ENCODE peak calls at places on chromosomes 1 and 21, in six cellular contexts. One of them, this sample, is unnamed.

GRCh38 chr21:31656199-31657095 is 3.0 kb upstream of the SOD1 start:
- DNase-seq in GM12891: no peak
- DNase-seq in HepG2: no peak
- DNase-seq in GM12878: no peak
- DNase-seq in H1: no peak
- DNase-seq in K562: no peak
- DNase-seq in this sample: no peak

GRCh38 chr1:50209749-50210148 is 101.0 kb downstream of the ELAVL4 start:
- DNase-seq in HepG2: no peak
- DNase-seq in GM12878: no peak
- DNase-seq in H1: no peak
- DNase-seq in GM12891: no peak
- DNase-seq in K562: no peak
- DNase-seq in this sample: no peak

GRCh38 chr1:223547316-223548114 is 118.0 kb downstream of the CAPN8 start:
- DNase-seq in GM12878: peak
- DNase-seq in H1: no peak
- DNase-seq in HepG2: no peak
- DNase-seq in GM12891: no peak
- DNase-seq in K562: no peak
- DNase-seq in this sample: no peak

GRCh38 chr1:55720243-55720642 is 505.1 kb upstream of the USP24 start:
- DNase-seq in GM12878: no peak
- DNase-seq in K562: no peak
- DNase-seq in H1: no peak
- DNase-seq in HepG2: no peak
- DNase-seq in GM12891: no peak
- DNase-seq in this sample: no peak

GRCh38 chr1:92211166-92211565 is 6.5 kb upstream of the C1orf146 start:
- DNase-seq in GM12891: no peak
- DNase-seq in K562: no peak
- DNase-seq in HepG2: no peak
- DNase-seq in GM12878: no peak
- DNase-seq in H1: no peak
- DNase-seq in this sample: no peak

GRCh38 chr1:172447641-172448040 is 3.8 kb upstream of the PIGC start:
- DNase-seq in GM12878: no peak
- DNase-seq in H1: no peak
- DNase-seq in GM12891: no peak
- DNase-seq in K562: no peak
- DNase-seq in HepG2: no peak
- DNase-seq in this sample: no peak

GRCh38 chr1:79188371-79188770 is 181.8 kb upstream of the ADGRL4 start:
- DNase-seq in GM12891: no peak
- DNase-seq in GM12878: no peak
- DNase-seq in H1: no peak
- DNase-seq in HepG2: no peak
- DNase-seq in K562: no peak
- DNase-seq in this sample: no peak

GRCh38 chr1:42880384-42880783 is 34.0 kb downstream of the ZNF691 start:
- DNase-seq in HepG2: no peak
- DNase-seq in H1: no peak
- DNase-seq in K562: no peak
- DNase-seq in GM12878: no peak
- DNase-seq in GM12891: no peak
- DNase-seq in this sample: no peak

GRCh38 chr1:24438423-24438901 is 22.9 kb downstream of the NIPAL3 start:
- DNase-seq in GM12891: no peak
- DNase-seq in H1: no peak
- DNase-seq in GM12878: no peak
- DNase-seq in HepG2: no peak
- DNase-seq in K562: peak
- DNase-seq in this sample: no peak

GRCh38 chr1:180291004-180291403 is 60.9 kb downstream of the LHX4 start:
- DNase-seq in GM12878: peak
- DNase-seq in K562: no peak
- DNase-seq in GM12891: no peak
- DNase-seq in H1: no peak
- DNase-seq in HepG2: peak
- DNase-seq in this sample: no peak

GRCh38 chr1:41765109-41765655 is 153.5 kb downstream of the HIVEP3 start:
- DNase-seq in H1: no peak
- DNase-seq in HepG2: no peak
- DNase-seq in K562: no peak
- DNase-seq in GM12891: no peak
- DNase-seq in GM12878: no peak
- DNase-seq in this sample: no peak

GRCh38 chr1:901108-901859 is 22.4 kb upstream of the SAMD11 start:
- DNase-seq in HepG2: no peak
- DNase-seq in H1: no peak
- DNase-seq in K562: no peak
- DNase-seq in GM12891: no peak
- DNase-seq in GM12878: no peak
- DNase-seq in this sample: peak

GRCh38 chr1:32919811-32920733 is 18.9 kb upstream of the TMEM54 start:
- DNase-seq in HepG2: no peak
- DNase-seq in GM12878: no peak
- DNase-seq in K562: no peak
- DNase-seq in H1: no peak
- DNase-seq in GM12891: no peak
- DNase-seq in this sample: no peak

GRCh38 chr1:234842726-234843641 is 233.0 kb upstream of the IRF2BP2 start:
- DNase-seq in HepG2: no peak
- DNase-seq in GM12891: peak
- DNase-seq in GM12878: peak
- DNase-seq in K562: peak
- DNase-seq in H1: no peak
- DNase-seq in this sample: peak

GRCh38 chr21:45161039-45161945 is 86.9 kb downstream of the ADARB1 start:
- DNase-seq in H1: no peak
- DNase-seq in K562: no peak
- DNase-seq in HepG2: no peak
- DNase-seq in GM12878: no peak
- DNase-seq in GM12891: no peak
- DNase-seq in this sample: no peak

GRCh38 chr1:205488074-205488723 is 16.3 kb upstream of the CDK18 start:
- DNase-seq in GM12891: peak
- DNase-seq in H1: peak
- DNase-seq in HepG2: peak
- DNase-seq in GM12878: no peak
- DNase-seq in K562: peak
- DNase-seq in this sample: no peak

GRCh38 chr1:241323510-241323909 is 33.5 kb downstream of the RGS7 start:
- DNase-seq in H1: peak
- DNase-seq in HepG2: no peak
- DNase-seq in GM12878: no peak
- DNase-seq in GM12891: no peak
- DNase-seq in K562: peak
- DNase-seq in this sample: no peak

GRCh38 chr1:180600301-180600700 is 31.5 kb upstream of the XPR1 start:
- DNase-seq in K562: no peak
- DNase-seq in H1: no peak
- DNase-seq in GM12878: no peak
- DNase-seq in HepG2: no peak
- DNase-seq in GM12891: no peak
- DNase-seq in this sample: no peak

GRCh38 chr1:53946252-53947171 is at the start of gene LRRC42:
- DNase-seq in H1: no peak
- DNase-seq in GM12878: no peak
- DNase-seq in GM12891: no peak
- DNase-seq in K562: peak
- DNase-seq in HepG2: no peak
- DNase-seq in this sample: peak

GRCh38 chr1:39620659-39621165 is 18.7 kb downstream of the HEYL start:
- DNase-seq in GM12891: no peak
- DNase-seq in K562: no peak
- DNase-seq in HepG2: no peak
- DNase-seq in H1: no peak
- DNase-seq in GM12878: no peak
- DNase-seq in this sample: no peak

GRCh38 chr1:18703041-18703621 is 72.5 kb downstream of the PAX7 start:
- DNase-seq in H1: peak
- DNase-seq in K562: peak
- DNase-seq in GM12878: no peak
- DNase-seq in HepG2: peak
- DNase-seq in GM12891: no peak
- DNase-seq in this sample: no peak

DNA sequence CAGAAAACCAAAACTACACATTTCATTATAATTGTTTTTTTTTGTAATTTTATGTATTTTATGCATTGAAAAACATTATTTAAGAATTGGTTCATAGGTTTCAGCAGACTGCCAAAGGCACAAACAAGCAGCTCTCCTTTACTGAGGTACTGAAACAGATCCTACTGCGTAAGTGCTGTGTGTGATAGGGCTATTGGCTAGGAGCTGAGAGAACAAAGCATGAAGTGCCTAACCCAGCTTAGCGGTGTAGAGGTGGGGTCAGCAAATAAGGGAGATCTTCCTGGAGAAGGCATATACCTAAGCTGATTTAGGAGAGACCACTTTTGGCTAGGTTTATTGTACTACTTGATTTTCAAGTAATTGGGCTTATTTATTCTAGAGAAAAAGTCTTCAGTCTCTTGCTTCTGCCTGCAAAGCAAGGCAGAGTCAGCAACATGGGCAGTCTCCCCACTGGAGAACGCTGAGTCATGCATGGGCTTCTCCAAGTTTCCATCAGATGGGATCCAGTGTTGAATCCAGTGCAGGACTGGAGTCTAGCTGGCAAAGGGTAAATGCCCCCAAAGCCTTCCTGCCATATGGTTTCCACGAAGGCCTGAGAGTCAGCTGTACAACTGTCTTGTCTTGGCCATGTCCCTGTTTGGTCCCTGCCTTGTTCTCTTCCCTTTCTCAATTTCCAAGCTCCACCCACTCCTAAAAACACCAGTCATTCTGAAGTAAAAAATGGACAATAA is 18.0 kb upstream of the YTHDF2 start:
- DNase-seq in GM12878: no peak
- DNase-seq in K562: peak
- DNase-seq in GM12891: no peak
- DNase-seq in H1: no peak
- DNase-seq in HepG2: no peak
- DNase-seq in this sample: no peak
- TF ChIP-seq TAF1 in GM12878: no peak
- TF ChIP-seq TAF1 in K562: no peak
- TF ChIP-seq TAF1 in GM12891: no peak
- TF ChIP-seq TAF1 in H1: no peak
- TF ChIP-seq TAF1 in HepG2: no peak
- TF ChIP-seq TAF1 in this sample: no peak

GRCh38 chr1:10676987-10677386 is 119.5 kb downstream of the CASZ1 start:
- DNase-seq in K562: no peak
- DNase-seq in HepG2: no peak
- DNase-seq in GM12878: no peak
- DNase-seq in GM12891: no peak
- DNase-seq in H1: no peak
- DNase-seq in this sample: no peak

GRCh38 chr1:10678852-10679251 is 117.6 kb downstream of the CASZ1 start:
- DNase-seq in GM12891: no peak
- DNase-seq in H1: no peak
- DNase-seq in HepG2: no peak
- DNase-seq in GM12878: no peak
- DNase-seq in K562: no peak
- DNase-seq in this sample: no peak

GRCh38 chr1:10677508-10678364 is 118.7 kb downstream of the CASZ1 start:
- DNase-seq in K562: no peak
- DNase-seq in GM12891: no peak
- DNase-seq in GM12878: no peak
- DNase-seq in H1: no peak
- DNase-seq in HepG2: peak
- DNase-seq in this sample: no peak

GRCh38 chr1:10679521-10680220 is 116.8 kb downstream of the CASZ1 start:
- DNase-seq in GM12891: no peak
- DNase-seq in GM12878: no peak
- DNase-seq in HepG2: peak
- DNase-seq in H1: peak
- DNase-seq in K562: peak
- DNase-seq in this sample: no peak

DNA sequence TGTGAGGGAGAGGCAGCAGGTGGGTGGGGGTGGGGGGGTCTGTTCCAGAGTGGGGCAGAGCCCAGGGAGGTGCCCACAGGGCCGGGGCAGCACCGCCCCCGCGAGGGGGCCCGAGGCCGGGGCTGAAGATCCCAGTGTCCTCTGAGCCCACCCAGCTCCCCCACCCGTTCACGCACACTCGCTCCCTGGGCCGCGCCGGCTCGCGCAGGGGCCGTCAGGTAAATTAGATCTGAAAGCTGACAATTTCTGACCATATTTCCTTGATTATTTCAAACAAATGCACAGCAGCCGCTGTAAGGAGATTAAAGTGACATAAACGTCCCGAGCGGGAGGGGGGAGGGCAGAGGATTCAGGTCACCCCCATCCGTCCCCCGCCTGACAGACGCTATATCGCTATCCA is 118.1 kb downstream of the CASZ1 start:
- DNase-seq in GM12891: no peak
- DNase-seq in H1: no peak
- DNase-seq in K562: no peak
- DNase-seq in GM12878: no peak
- DNase-seq in HepG2: no peak
- DNase-seq in this sample: no peak
- TF ChIP-seq POLR2A in GM12891: no peak
- TF ChIP-seq POLR2A in H1: no peak
- TF ChIP-seq POLR2A in K562: no peak
- TF ChIP-seq POLR2A in GM12878: no peak
- TF ChIP-seq POLR2A in HepG2: no peak
- TF ChIP-seq POLR2A in this sample: no peak

GRCh38 chr1:228001738-228002535 is 4.9 kb upstream of the WNT3A start:
- DNase-seq in HepG2: no peak
- DNase-seq in GM12878: no peak
- DNase-seq in H1: no peak
- DNase-seq in K562: peak
- DNase-seq in GM12891: no peak
- DNase-seq in this sample: no peak
- TF ChIP-seq TAF1 in HepG2: no peak
- TF ChIP-seq TAF1 in GM12878: no peak
- TF ChIP-seq TAF1 in H1: no peak
- TF ChIP-seq TAF1 in K562: no peak
- TF ChIP-seq TAF1 in GM12891: no peak
- TF ChIP-seq TAF1 in this sample: no peak

GRCh38 chr1:230128569-230129269 is 61.7 kb downstream of the GALNT2 start:
- DNase-seq in H1: no peak
- DNase-seq in GM12878: no peak
- DNase-seq in GM12891: no peak
- DNase-seq in HepG2: no peak
- DNase-seq in K562: no peak
- DNase-seq in this sample: no peak

GRCh38 chr1:230132758-230133157 is 65.7 kb downstream of the GALNT2 start:
- DNase-seq in GM12878: no peak
- DNase-seq in HepG2: no peak
- DNase-seq in H1: no peak
- DNase-seq in K562: no peak
- DNase-seq in GM12891: no peak
- DNase-seq in this sample: no peak

GRCh38 chr1:230130172-230130944 is 63.3 kb downstream of the GALNT2 start:
- DNase-seq in GM12891: no peak
- DNase-seq in H1: no peak
- DNase-seq in K562: no peak
- DNase-seq in GM12878: no peak
- DNase-seq in HepG2: no peak
- DNase-seq in this sample: no peak

GRCh38 chr1:230129341-230129740 is 62.3 kb downstream of the GALNT2 start:
- DNase-seq in GM12891: no peak
- DNase-seq in K562: no peak
- DNase-seq in HepG2: no peak
- DNase-seq in H1: no peak
- DNase-seq in GM12878: no peak
- DNase-seq in this sample: no peak

GRCh38 chr1:230131457-230131856 is 64.4 kb downstream of the GALNT2 start:
- DNase-seq in GM12891: no peak
- DNase-seq in H1: no peak
- DNase-seq in GM12878: no peak
- DNase-seq in HepG2: no peak
- DNase-seq in K562: no peak
- DNase-seq in this sample: no peak
- TF ChIP-seq POLR2A in GM12891: no peak
- TF ChIP-seq POLR2A in H1: no peak
- TF ChIP-seq POLR2A in GM12878: no peak
- TF ChIP-seq POLR2A in HepG2: no peak
- TF ChIP-seq POLR2A in K562: no peak
- TF ChIP-seq POLR2A in this sample: no peak